ENCODE peak calls at places on chromosomes 16 and 17, in five cellular contexts. I, G, O, R and N are unnamed samples.
A peak's percentile ranks its signal among the peaks of the same experiment; 100 is the strongest.

GRCh38 chr16:85567101-85567866 is 45.8 kb upstream of the GSE1 start:
- DNase-seq in O (peak; percentile 86), G (no peak), I (peak; percentile 89), R (no peak), N (no peak)

GRCh38 chr17:41510251-41511065 is 5.0 kb upstream of the KRT13 start:
- DNase-seq in I (no peak), O (no peak), R (no peak), G (no peak), N (no peak)

GRCh38 chr16:3021449-3022207 is 1.5 kb downstream of the TNFRSF12A start:
- DNase-seq in R (no peak), I (peak; percentile 87), O (peak; percentile 71), G (peak; percentile 82), N (peak; percentile 84)

GRCh38 chr17:79082311-79083190 is 7.9 kb downstream of the ENGASE start:
- DNase-seq in I (peak; percentile 55), O (peak; percentile 79), R (no peak), G (peak; percentile 22), N (no peak)

GRCh38 chr16:77833906-77834599 is 45.7 kb downstream of the VAT1L start:
- DNase-seq in R (no peak), G (no peak), O (no peak), I (no peak), N (no peak)

GRCh38 chr17:64250211-64250835 is 12.7 kb downstream of the TEX2 start:
- DNase-seq in I (no peak), G (no peak), R (no peak), O (no peak), N (no peak)

GRCh38 chr17:69716571-69716970 is 302.1 kb downstream of the MAP2K6 start:
- DNase-seq in G (no peak), R (no peak), I (no peak), O (no peak), N (no peak)

GRCh38 chr17:55190748-55191147 is 74.0 kb upstream of the HLF start:
- DNase-seq in R (no peak), G (no peak), I (no peak), O (no peak), N (no peak)

GRCh38 chr16:75801307-75801706 is 75.0 kb upstream of the CPHXL start:
- DNase-seq in I (no peak), G (no peak), R (no peak), O (no peak), N (no peak)

GRCh38 chr16:3488801-3489200 is 6.5 kb downstream of the C16orf90 start:
- DNase-seq in R (no peak), I (no peak), O (no peak), G (no peak), N (no peak)

GRCh38 chr16:89563639-89564392 is 3.3 kb downstream of the RPL13 start:
- DNase-seq in R (no peak), I (no peak), O (no peak), G (no peak), N (no peak)

GRCh38 chr16:47374629-47375028 is 86.2 kb downstream of the ITFG1 start:
- DNase-seq in I (no peak), R (no peak), O (no peak), G (no peak), N (no peak)

GRCh38 chr17:78629436-78629995 is 52.3 kb upstream of the DNAH17 start:
- DNase-seq in O (no peak), G (no peak), R (no peak), I (no peak), N (no peak)

GRCh38 chr16:85845276-85845675 is 45.8 kb downstream of the COX4I1 start:
- DNase-seq in R (no peak), G (no peak), I (no peak), O (no peak), N (no peak)

GRCh38 chr16:63983401-63983800 is 1138.5 kb downstream of the CDH11 start:
- DNase-seq in G (no peak), O (no peak), R (no peak), I (no peak), N (no peak)

GRCh38 chr16:89246903-89247733 is 29.6 kb downstream of the ZNF778 start:
- DNase-seq in R (no peak), I (peak; percentile 93), G (peak; percentile 68), O (peak; percentile 100), N (peak; percentile 69)

GRCh38 chr16:66604376-66605176 is at the start of gene CMTM3:
- DNase-seq in O (peak; percentile 97), R (no peak), G (peak; percentile 21), I (peak; percentile 59), N (no peak)

GRCh38 chr17:66605561-66605960 is 229.4 kb upstream of the CACNG5 start:
- DNase-seq in G (no peak), R (no peak), I (no peak), O (no peak), N (no peak)

GRCh38 chr17:13160281-13160680 is 142.5 kb upstream of the ELAC2 start:
- DNase-seq in R (no peak), I (no peak), O (no peak), G (no peak), N (no peak)

GRCh38 chr17:7834554-7834890 is 505 bp downstream of the KDM6B start:
- DNase-seq in G (no peak), I (peak; percentile 84), O (peak; percentile 35), R (no peak), N (peak; percentile 54)

GRCh38 chr17:4717791-4718190 is 7.4 kb downstream of the ARRB2 start:
- DNase-seq in O (no peak), I (no peak), G (no peak), R (no peak), N (no peak)

DNA sequence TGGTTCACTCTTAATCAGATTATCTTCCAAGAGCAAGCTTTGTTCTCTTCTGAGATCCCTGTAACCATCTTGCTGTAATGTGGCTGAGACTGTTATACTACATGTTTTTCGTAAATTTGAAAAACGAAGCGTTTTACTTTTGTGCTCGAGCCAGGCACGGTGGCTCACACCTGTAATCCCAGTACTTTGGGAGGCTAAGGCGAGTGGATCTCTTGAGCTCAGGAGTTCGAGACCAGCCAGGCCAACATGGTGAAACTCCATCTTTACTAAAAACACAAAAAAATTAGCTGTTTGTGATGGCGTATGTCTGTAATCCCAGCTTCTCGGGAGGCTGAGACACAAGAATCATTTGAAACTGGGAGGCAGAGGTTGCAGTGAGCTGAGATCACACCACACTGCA is 7.8 kb downstream of the CUEDC1 start:
- DNase-seq in G (no peak), R (no peak), I (no peak), O (no peak), N (no peak)
- H3K4me3 ChIP-seq in G (no peak overlapping the region), R (peak overlapping the region; percentile 32), I (no peak overlapping the region), O (no peak overlapping the region), N (peak overlapping the region; percentile 60)

DNA sequence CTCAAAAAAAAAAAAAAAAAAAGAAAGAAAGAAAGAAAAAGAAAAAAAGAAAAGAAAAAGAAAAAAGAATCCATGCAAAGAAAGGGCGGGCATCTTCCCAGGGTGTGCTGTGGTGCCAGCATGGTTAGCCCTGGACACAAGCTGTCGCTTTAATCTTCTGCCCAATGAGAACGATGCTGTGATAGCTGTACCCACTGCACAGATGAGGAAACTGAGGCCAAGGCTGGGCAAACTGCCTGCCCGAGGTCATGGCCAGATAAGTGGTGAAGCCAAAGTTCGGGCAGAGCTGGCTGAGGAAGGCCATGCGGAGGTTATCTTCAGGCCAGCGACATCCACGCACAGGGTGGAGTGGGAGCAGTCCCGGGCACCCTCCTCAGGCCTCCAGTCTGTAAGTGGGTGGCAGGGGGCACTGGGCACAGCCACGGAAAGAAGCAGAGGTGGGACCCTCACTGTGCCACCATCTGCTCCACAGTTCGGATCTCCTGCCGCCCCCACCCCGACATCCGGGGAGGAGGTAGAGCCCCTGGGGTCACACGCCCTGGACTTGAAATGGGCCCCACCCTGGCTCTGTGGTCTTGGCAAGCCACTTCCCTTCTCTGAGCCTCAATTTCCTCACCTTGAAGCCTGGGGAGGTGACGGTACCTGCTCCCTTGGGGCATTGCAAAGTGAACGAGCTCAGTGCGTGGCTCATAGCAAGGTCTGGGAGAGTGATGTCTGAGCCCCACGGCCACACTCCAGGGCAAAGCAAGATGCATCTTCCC is 6.5 kb downstream of the FBXL16 start:
- DNase-seq in G (no peak), I (no peak), O (no peak), R (no peak), N (no peak)
- TF ChIP-seq POLR2AphosphoS5 in G (no peak), I (no peak), O (no peak), R (no peak), N (no peak)

GRCh38 chr17:1003633-1003971 is 6.7 kb downstream of the TIMM22 start:
- DNase-seq in I (no peak), R (no peak), O (no peak), G (no peak), N (no peak)
- H3K4me1 ChIP-seq in I (peaks cover 47% of the 10 kb centered on the region), R (peaks cover 80% of the 10 kb centered on the region), O (peaks cover 27% of the 10 kb centered on the region), G (peaks cover 2% of the 10 kb centered on the region), N (peaks cover 11% of the 10 kb centered on the region)

GRCh38 chr16:70438325-70438982 is 446 bp downstream of the ST3GAL2 start:
- DNase-seq in I (peak; percentile 37), O (peak; percentile 84), R (no peak), G (no peak), N (no peak)

GRCh38 chr16:70434489-70435260 is 4.2 kb downstream of the ST3GAL2 start:
- DNase-seq in I (no peak), G (no peak), R (no peak), O (no peak), N (no peak)

GRCh38 chr16:70437582-70438324 is 1.1 kb downstream of the ST3GAL2 start:
- DNase-seq in O (peak; percentile 25), G (no peak), R (no peak), I (no peak), N (no peak)

GRCh38 chr16:70438983-70439862 is at the start of gene ST3GAL2:
- DNase-seq in G (peak; percentile 54), R (no peak), I (peak; percentile 93), O (peak; percentile 95), N (peak; percentile 81)

GRCh38 chr16:70437017-70437581 is 1.8 kb downstream of the ST3GAL2 start:
- DNase-seq in I (no peak), R (no peak), O (peak; percentile 64), G (no peak), N (no peak)
- H3K4me3 ChIP-seq in I (no peak overlapping the region), R (peak overlapping the region; percentile 69), O (peak overlapping the region; percentile 94), G (peak overlapping the region; percentile 56), N (peak overlapping the region; percentile 79)

DNA sequence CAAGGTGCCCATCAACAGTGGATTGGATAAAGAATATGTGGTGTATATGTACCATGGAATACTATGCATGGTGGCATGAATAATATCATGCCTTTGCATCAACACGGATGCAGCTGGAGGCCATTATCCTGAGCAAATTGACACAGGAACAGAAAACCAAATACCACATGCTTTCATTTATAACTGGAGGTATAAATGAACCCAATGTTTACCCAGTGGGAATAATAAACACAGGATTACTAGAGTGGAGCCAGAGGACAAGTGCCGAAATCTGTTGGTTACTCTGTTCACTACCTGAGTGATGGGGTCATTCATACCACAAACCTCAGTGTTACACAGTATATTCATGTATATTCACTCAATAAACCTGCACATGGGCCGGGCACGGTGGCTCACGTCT is 125.2 kb downstream of the CDH11 start:
- DNase-seq in G (no peak), R (no peak), I (no peak), O (no peak), N (no peak)
- TF ChIP-seq POLR2AphosphoS5 in G (no peak), R (no peak), I (no peak), O (no peak), N (no peak)

DNA sequence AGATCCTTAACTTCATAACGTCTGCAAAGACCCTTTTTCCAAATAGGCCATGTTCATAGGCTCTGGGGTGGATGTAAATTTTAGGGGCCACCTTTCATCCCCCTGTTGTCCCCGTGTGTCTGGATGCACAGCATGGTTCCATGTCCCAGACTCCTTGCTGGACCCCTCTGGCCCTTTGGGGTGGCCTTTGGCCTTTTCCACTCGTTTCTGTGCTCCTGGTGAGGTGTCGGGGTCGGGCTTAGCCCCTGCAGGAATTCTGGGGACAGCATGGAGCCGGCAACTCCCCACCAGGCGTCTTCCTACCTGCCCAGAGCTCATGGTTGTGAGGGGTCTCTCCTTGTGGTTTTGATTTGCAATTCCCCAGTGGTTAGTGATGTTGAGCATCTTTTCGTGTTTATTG is 183.5 kb downstream of the SEC14L1 start:
- DNase-seq in G (no peak), O (no peak), I (no peak), R (peak; percentile 64), N (peak; percentile 3)
- H3K4me1 ChIP-seq in G (peaks cover 62% of the 10 kb centered on the region), O (peaks cover 77% of the 10 kb centered on the region), I (peaks cover 67% of the 10 kb centered on the region), R (peaks cover 69% of the 10 kb centered on the region), N (peaks cover 21% of the 10 kb centered on the region)